ENCODE peak calls at places on chromosomes 16 and 17, in five cellular contexts. One of them, this sample, is unnamed.

GRCh38 chr16:12293017-12293618 is 316.6 kb downstream of the SNX29 start:
- ATAC-seq in CD4-positive, CD25-positive, alpha-beta regulatory T cell: no peak
- ATAC-seq in psoas muscle: no peak
- ATAC-seq in heart right ventricle: no peak
- ATAC-seq in upper lobe of right lung: no peak
- ATAC-seq in this sample: no peak

GRCh38 chr16:67395458-67396158 is 2.3 kb upstream of the TPPP3 start:
- ATAC-seq in CD4-positive, CD25-positive, alpha-beta regulatory T cell: no peak
- ATAC-seq in psoas muscle: no peak
- ATAC-seq in heart right ventricle: no peak
- ATAC-seq in upper lobe of right lung: no peak
- ATAC-seq in this sample: no peak

GRCh38 chr17:7313890-7314718 is 1.1 kb downstream of the GPS2 start:
- ATAC-seq in CD4-positive, CD25-positive, alpha-beta regulatory T cell: no peak
- ATAC-seq in psoas muscle: no peak
- ATAC-seq in heart right ventricle: no peak
- ATAC-seq in upper lobe of right lung: no peak
- ATAC-seq in this sample: no peak

GRCh38 chr17:35089846-35090193 is 26.3 kb upstream of the RFFL start:
- ATAC-seq in CD4-positive, CD25-positive, alpha-beta regulatory T cell: peak; percentile 0
- ATAC-seq in psoas muscle: peak; percentile 19
- ATAC-seq in heart right ventricle: peak; percentile 40
- ATAC-seq in upper lobe of right lung: peak; percentile 34
- ATAC-seq in this sample: peak; percentile 16

GRCh38 chr17:66952681-66953638 is 11.5 kb upstream of the CACNG4 start:
- ATAC-seq in CD4-positive, CD25-positive, alpha-beta regulatory T cell: no peak
- ATAC-seq in psoas muscle: no peak
- ATAC-seq in heart right ventricle: no peak
- ATAC-seq in upper lobe of right lung: no peak
- ATAC-seq in this sample: no peak

GRCh38 chr17:69715656-69716055 is 301.2 kb downstream of the MAP2K6 start:
- ATAC-seq in CD4-positive, CD25-positive, alpha-beta regulatory T cell: no peak
- ATAC-seq in psoas muscle: no peak
- ATAC-seq in heart right ventricle: no peak
- ATAC-seq in upper lobe of right lung: no peak
- ATAC-seq in this sample: no peak

GRCh38 chr16:66953462-66954096 is 7.5 kb upstream of the CES3 start:
- ATAC-seq in CD4-positive, CD25-positive, alpha-beta regulatory T cell: no peak
- ATAC-seq in psoas muscle: peak; percentile 22
- ATAC-seq in heart right ventricle: no peak
- ATAC-seq in upper lobe of right lung: no peak
- ATAC-seq in this sample: no peak

GRCh38 chr17:37672545-37673078 is 29.4 kb upstream of the DDX52 start:
- ATAC-seq in CD4-positive, CD25-positive, alpha-beta regulatory T cell: no peak
- ATAC-seq in psoas muscle: no peak
- ATAC-seq in heart right ventricle: no peak
- ATAC-seq in upper lobe of right lung: no peak
- ATAC-seq in this sample: no peak

GRCh38 chr17:2955931-2956582 is 107.3 kb downstream of the OR1D5 start:
- ATAC-seq in CD4-positive, CD25-positive, alpha-beta regulatory T cell: no peak
- ATAC-seq in psoas muscle: no peak
- ATAC-seq in heart right ventricle: no peak
- ATAC-seq in upper lobe of right lung: no peak
- ATAC-seq in this sample: no peak

GRCh38 chr16:48317614-48318013 is 67.6 kb downstream of the SIAH1 start:
- ATAC-seq in CD4-positive, CD25-positive, alpha-beta regulatory T cell: no peak
- ATAC-seq in psoas muscle: no peak
- ATAC-seq in heart right ventricle: peak; percentile 39
- ATAC-seq in upper lobe of right lung: no peak
- ATAC-seq in this sample: no peak

GRCh38 chr17:82301916-82302497 is 15.4 kb downstream of the CD7 start:
- ATAC-seq in CD4-positive, CD25-positive, alpha-beta regulatory T cell: no peak
- ATAC-seq in psoas muscle: no peak
- ATAC-seq in heart right ventricle: no peak
- ATAC-seq in upper lobe of right lung: no peak
- ATAC-seq in this sample: no peak

GRCh38 chr16:11507991-11508390 is 78.7 kb downstream of the LITAF start:
- ATAC-seq in CD4-positive, CD25-positive, alpha-beta regulatory T cell: no peak
- ATAC-seq in psoas muscle: no peak
- ATAC-seq in heart right ventricle: no peak
- ATAC-seq in upper lobe of right lung: no peak
- ATAC-seq in this sample: no peak

GRCh38 chr16:15948532-15949209 is 745 bp upstream of the ABCC1 start:
- ATAC-seq in CD4-positive, CD25-positive, alpha-beta regulatory T cell: no peak
- ATAC-seq in psoas muscle: no peak
- ATAC-seq in heart right ventricle: no peak
- ATAC-seq in upper lobe of right lung: no peak
- ATAC-seq in this sample: no peak

GRCh38 chr16:46519063-46519462 is 102.1 kb downstream of the SHCBP1 start:
- ATAC-seq in CD4-positive, CD25-positive, alpha-beta regulatory T cell: no peak
- ATAC-seq in psoas muscle: no peak
- ATAC-seq in heart right ventricle: no peak
- ATAC-seq in upper lobe of right lung: no peak
- ATAC-seq in this sample: no peak

GRCh38 chr17:72401883-72402726 is 281.3 kb downstream of the SOX9 start:
- ATAC-seq in CD4-positive, CD25-positive, alpha-beta regulatory T cell: no peak
- ATAC-seq in psoas muscle: no peak
- ATAC-seq in heart right ventricle: no peak
- ATAC-seq in upper lobe of right lung: no peak
- ATAC-seq in this sample: no peak

GRCh38 chr16:2955779-2956565 is 8.1 kb upstream of the KREMEN2 start:
- ATAC-seq in CD4-positive, CD25-positive, alpha-beta regulatory T cell: no peak
- ATAC-seq in psoas muscle: no peak
- ATAC-seq in heart right ventricle: peak; percentile 15
- ATAC-seq in upper lobe of right lung: peak; percentile 7
- ATAC-seq in this sample: no peak

GRCh38 chr17:64507418-64507766 is 615 bp downstream of the CEP95 start:
- ATAC-seq in CD4-positive, CD25-positive, alpha-beta regulatory T cell: peak; percentile 43
- ATAC-seq in psoas muscle: peak; percentile 15
- ATAC-seq in heart right ventricle: peak; percentile 27
- ATAC-seq in upper lobe of right lung: peak; percentile 3
- ATAC-seq in this sample: peak; percentile 8

GRCh38 chr17:19766016-19766415 is 17.9 kb upstream of the ALDH3A1 start:
- ATAC-seq in CD4-positive, CD25-positive, alpha-beta regulatory T cell: no peak
- ATAC-seq in psoas muscle: peak; percentile 2
- ATAC-seq in heart right ventricle: peak; percentile 4
- ATAC-seq in upper lobe of right lung: no peak
- ATAC-seq in this sample: no peak

GRCh38 chr16:12682441-12682840 is 121.2 kb downstream of the CPPED1 start:
- ATAC-seq in CD4-positive, CD25-positive, alpha-beta regulatory T cell: no peak
- ATAC-seq in psoas muscle: no peak
- ATAC-seq in heart right ventricle: no peak
- ATAC-seq in upper lobe of right lung: no peak
- ATAC-seq in this sample: no peak

DNA sequence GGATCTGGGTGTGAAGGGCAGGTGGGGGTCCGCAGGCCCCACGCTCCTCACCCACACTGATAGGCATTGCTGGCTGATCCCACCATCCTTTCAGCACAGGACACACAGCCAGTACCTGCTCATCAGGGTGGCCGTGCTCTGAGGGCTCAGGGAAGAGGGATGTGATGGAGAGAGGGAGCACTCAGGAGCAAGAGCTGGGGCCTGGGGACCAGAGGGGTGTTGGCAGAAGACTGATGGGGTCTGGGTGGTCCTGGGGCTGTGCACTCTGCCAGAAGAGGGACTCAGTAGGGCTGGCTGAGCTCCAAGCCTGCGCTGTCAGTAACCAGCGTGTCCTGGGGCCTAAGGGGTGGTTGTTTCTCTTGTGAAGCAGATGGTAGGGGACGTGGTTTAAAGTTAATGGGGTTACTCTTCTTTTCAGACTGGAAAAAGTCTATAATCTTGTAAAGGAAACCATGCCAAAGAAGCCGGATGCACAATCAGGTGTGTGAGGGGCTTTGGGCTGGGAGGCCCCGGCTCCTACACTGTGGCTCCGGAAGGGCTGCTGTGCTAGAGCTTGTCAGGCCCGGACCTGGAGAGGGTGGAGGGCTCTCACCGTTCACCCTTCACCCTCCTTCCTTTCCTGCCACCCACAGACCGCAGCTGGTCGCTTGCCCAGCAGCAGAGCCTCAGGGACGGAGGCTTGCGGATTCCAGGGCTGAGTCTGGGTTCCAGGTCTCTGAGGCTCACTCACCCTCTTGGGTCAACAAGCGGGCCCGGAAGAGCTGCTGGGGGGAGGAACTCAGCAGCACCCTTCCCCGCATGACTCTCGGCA is 27.8 kb downstream of the POLR3E start:
- ATAC-seq in CD4-positive, CD25-positive, alpha-beta regulatory T cell: no peak
- ATAC-seq in psoas muscle: no peak
- ATAC-seq in heart right ventricle: no peak
- ATAC-seq in upper lobe of right lung: no peak
- ATAC-seq in this sample: no peak
- H3K36me3 ChIP-seq in CD4-positive, CD25-positive, alpha-beta regulatory T cell: peaks cover 75% of the 10 kb centered on the region
- H3K36me3 ChIP-seq in psoas muscle: peaks cover 94% of the 10 kb centered on the region
- H3K36me3 ChIP-seq in heart right ventricle: no peaks in the 10 kb centered on the region
- H3K36me3 ChIP-seq in upper lobe of right lung: peaks cover 74% of the 10 kb centered on the region
- H3K36me3 ChIP-seq in this sample: peaks cover 94% of the 10 kb centered on the region

GRCh38 chr16:88884569-88885271 is 18.3 kb upstream of the PABPN1L start:
- ATAC-seq in CD4-positive, CD25-positive, alpha-beta regulatory T cell: no peak
- ATAC-seq in psoas muscle: no peak
- ATAC-seq in heart right ventricle: no peak
- ATAC-seq in upper lobe of right lung: no peak
- ATAC-seq in this sample: no peak

GRCh38 chr16:88883946-88884345 is 17.5 kb upstream of the PABPN1L start:
- ATAC-seq in CD4-positive, CD25-positive, alpha-beta regulatory T cell: no peak
- ATAC-seq in psoas muscle: peak; percentile 78
- ATAC-seq in heart right ventricle: no peak
- ATAC-seq in upper lobe of right lung: no peak
- ATAC-seq in this sample: no peak

GRCh38 chr16:88886311-88886914 is 20.0 kb upstream of the PABPN1L start:
- ATAC-seq in CD4-positive, CD25-positive, alpha-beta regulatory T cell: no peak
- ATAC-seq in psoas muscle: no peak
- ATAC-seq in heart right ventricle: peak; percentile 10
- ATAC-seq in upper lobe of right lung: peak; percentile 12
- ATAC-seq in this sample: no peak

GRCh38 chr16:88886915-88887521 is 20.6 kb upstream of the PABPN1L start:
- ATAC-seq in CD4-positive, CD25-positive, alpha-beta regulatory T cell: no peak
- ATAC-seq in psoas muscle: no peak
- ATAC-seq in heart right ventricle: peak; percentile 90
- ATAC-seq in upper lobe of right lung: peak; percentile 50
- ATAC-seq in this sample: peak; percentile 79

DNA sequence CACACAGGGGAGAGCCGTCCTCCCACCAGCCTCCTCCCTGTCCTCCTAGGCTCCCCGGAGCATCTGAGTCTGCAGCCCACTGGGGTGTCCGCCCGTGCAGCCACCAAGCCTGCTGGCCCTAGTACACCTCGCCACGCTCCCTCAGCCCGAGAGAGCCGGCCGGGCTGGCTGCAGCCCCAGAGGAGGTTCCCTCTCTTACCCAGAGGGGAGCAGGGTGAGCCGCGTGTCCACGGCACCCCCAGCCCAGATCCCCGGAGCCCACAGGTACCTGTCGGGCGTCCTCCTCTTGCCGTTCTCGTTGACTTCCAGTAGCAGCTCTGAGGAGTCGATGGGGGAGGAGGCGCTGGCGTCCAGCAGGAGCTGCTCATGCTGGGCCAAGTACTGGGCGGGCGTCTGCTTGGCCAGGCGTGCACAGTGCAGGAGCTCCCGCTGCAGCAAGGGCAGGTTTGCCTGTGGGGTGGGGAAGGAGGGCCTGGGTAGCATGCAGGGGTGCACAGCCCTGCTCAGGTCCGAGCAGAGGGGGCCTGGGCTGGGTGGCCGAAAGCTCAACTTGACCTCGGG is 19.3 kb upstream of the PABPN1L start:
- ATAC-seq in CD4-positive, CD25-positive, alpha-beta regulatory T cell: no peak
- ATAC-seq in psoas muscle: no peak
- ATAC-seq in heart right ventricle: no peak
- ATAC-seq in upper lobe of right lung: no peak
- ATAC-seq in this sample: no peak
- H3K36me3 ChIP-seq in CD4-positive, CD25-positive, alpha-beta regulatory T cell: no peaks in the 10 kb centered on the region
- H3K36me3 ChIP-seq in psoas muscle: peaks cover 31% of the 10 kb centered on the region
- H3K36me3 ChIP-seq in heart right ventricle: no peaks in the 10 kb centered on the region
- H3K36me3 ChIP-seq in upper lobe of right lung: peaks cover 11% of the 10 kb centered on the region
- H3K36me3 ChIP-seq in this sample: peaks cover 26% of the 10 kb centered on the region

DNA sequence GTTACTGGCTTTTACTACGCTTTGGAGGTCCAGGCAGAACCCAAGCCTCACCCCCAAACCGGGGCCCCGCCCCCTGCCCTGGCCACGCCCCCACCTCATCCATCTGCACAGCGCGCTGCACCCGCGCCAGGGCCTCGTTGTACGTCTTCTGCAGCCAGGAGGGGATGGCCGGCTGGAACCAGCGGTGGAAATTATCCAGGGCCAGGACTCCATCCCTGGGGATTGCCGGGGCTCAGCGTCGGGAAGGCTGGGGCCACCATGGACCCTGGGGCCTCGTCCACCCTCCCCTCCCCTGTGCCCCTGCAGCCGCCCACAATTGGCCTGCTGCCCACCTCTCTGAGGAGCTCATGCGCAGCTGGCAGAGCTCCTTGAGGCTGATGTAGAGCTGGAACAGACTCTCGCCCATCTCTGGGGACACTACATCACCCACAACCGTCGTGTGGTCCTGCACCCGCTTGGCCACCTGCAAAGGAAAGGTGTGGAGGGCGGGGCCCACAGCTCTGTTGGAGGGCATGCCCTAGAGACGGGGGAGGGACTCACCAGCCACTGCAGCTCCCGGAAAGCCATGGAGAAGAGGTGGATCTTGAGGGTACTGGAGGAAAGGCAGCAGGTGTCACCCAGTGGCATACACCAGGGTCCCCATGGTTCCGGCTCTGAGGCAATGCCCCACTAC is 8.8 kb downstream of the UNC13D start:
- ATAC-seq in CD4-positive, CD25-positive, alpha-beta regulatory T cell: no peak
- ATAC-seq in psoas muscle: no peak
- ATAC-seq in heart right ventricle: no peak
- ATAC-seq in upper lobe of right lung: no peak
- ATAC-seq in this sample: no peak
- H3K36me3 ChIP-seq in CD4-positive, CD25-positive, alpha-beta regulatory T cell: peaks cover 63% of the 10 kb centered on the region
- H3K36me3 ChIP-seq in psoas muscle: peaks cover 52% of the 10 kb centered on the region
- H3K36me3 ChIP-seq in heart right ventricle: no peaks in the 10 kb centered on the region
- H3K36me3 ChIP-seq in upper lobe of right lung: peaks cover 45% of the 10 kb centered on the region
- H3K36me3 ChIP-seq in this sample: peaks cover 71% of the 10 kb centered on the region

DNA sequence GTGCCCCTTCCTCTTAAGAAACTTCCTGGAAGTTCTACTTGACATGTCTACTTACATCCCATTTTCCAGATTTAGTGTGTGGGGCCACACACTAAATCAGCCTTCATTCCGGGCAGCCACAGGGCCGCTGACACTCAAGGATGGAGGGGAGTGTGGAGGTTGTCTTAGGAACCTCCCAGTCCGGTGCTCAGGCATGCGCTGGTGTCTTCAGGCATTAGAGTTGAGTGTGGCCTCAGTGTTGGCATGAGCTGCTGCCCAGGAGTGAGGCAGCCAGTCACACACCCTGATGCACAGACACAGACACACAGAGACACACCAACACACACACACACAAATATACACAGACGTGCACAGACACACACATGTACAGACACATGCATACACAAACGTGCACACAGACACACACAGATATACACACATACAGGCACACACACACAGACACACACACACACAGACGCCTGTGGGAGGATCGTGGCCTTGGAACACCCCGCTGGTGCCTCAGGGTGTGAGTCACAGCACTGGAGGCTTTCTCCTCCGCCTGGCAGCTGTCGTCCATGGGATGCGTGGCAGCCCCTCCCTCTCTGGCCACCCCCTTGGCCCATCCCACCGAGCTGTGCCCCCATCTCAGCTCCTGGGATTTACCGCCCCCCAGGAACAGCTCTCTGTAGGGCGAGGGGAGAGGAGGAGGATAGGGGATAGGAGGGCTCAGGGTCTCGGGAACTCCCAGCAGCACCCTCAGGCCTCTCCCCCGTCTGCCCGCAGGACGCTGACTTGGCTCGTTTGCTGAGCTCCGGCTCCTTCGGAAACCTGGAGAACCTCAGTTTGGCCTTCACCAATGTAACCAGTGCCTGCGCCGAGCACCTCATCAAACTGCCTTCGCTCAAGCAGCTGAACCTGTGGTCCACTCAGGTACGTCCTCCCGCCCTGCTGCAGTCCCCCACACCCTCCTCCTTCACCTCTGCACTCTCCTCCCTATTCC is 75.6 kb upstream of the PLCG2 start:
- ATAC-seq in CD4-positive, CD25-positive, alpha-beta regulatory T cell: no peak
- ATAC-seq in psoas muscle: no peak
- ATAC-seq in heart right ventricle: no peak
- ATAC-seq in upper lobe of right lung: no peak
- ATAC-seq in this sample: no peak
- H3K36me3 ChIP-seq in CD4-positive, CD25-positive, alpha-beta regulatory T cell: peaks cover 43% of the 10 kb centered on the region
- H3K36me3 ChIP-seq in psoas muscle: peaks cover 20% of the 10 kb centered on the region
- H3K36me3 ChIP-seq in heart right ventricle: no peaks in the 10 kb centered on the region
- H3K36me3 ChIP-seq in upper lobe of right lung: peaks cover 61% of the 10 kb centered on the region
- H3K36me3 ChIP-seq in this sample: no peaks in the 10 kb centered on the region